ENCODE peak calls at places on chromosomes 6 and 20, in eight cellular contexts. E is effector memory CD4-positive, alpha-beta T cell; D is Karpas-422; J is heart left ventricle; A is tibial nerve; R is esophagus muscularis mucosa; C is brain microvascular endothelial cell; W is HFF-Myc. O is an unnamed sample.

GRCh38 chr6:132919476-132919875 is 105.1 kb downstream of the RPS12 start:
- DNase-seq in C (peak; percentile 78), R (no peak), A (peak; percentile 60), J (peak; percentile 41), D (no peak), E (no peak), W (peak; percentile 14), O (no peak)

GRCh38 chr6:12311106-12311505 is 20.9 kb downstream of the EDN1 start:
- DNase-seq in E (no peak), A (no peak), D (no peak), J (no peak), W (no peak), C (no peak), R (peak; percentile 78), O (no peak)

GRCh38 chr6:130602151-130602770 is 224.9 kb upstream of the SMLR1 start:
- DNase-seq in A (no peak), J (no peak), C (peak; percentile 96), D (no peak), R (no peak), E (no peak), W (peak; percentile 91), O (no peak)

GRCh38 chr6:15285682-15286294 is 39.9 kb downstream of the JARID2 start:
- DNase-seq in W (no peak), D (no peak), A (no peak), C (no peak), E (no peak), R (no peak), J (no peak), O (no peak)

GRCh38 chr6:163955752-163956151 is 541.2 kb downstream of the QKI start:
- DNase-seq in C (no peak), E (no peak), R (peak; percentile 7), D (no peak), A (no peak), W (no peak), J (no peak), O (no peak)

GRCh38 chr6:38843798-38844197 is 128.7 kb downstream of the DNAH8 start:
- DNase-seq in R (no peak), W (no peak), C (no peak), J (no peak), E (no peak), D (no peak), A (no peak), O (no peak)

GRCh38 chr6:39724787-39725631 is at the start of gene KIF6:
- DNase-seq in W (peak; percentile 69), D (peak; percentile 89), J (peak; percentile 89), E (peak; percentile 41), A (peak; percentile 81), C (peak; percentile 84), R (peak; percentile 97), O (peak; percentile 86)

GRCh38 chr20:9359561-9360308 is 154.7 kb upstream of the LAMP5 start:
- DNase-seq in J (peak; percentile 35), R (no peak), A (no peak), C (peak; percentile 64), D (peak; percentile 65), W (peak; percentile 51), E (no peak), O (peak; percentile 18)

GRCh38 chr6:37077459-37078296 is 72.2 kb downstream of the FGD2 start:
- DNase-seq in A (peak; percentile 74), J (peak; percentile 77), R (no peak), D (no peak), C (peak; percentile 54), W (peak; percentile 95), E (no peak), O (no peak)

GRCh38 chr6:146857960-146858308 is 259.2 kb downstream of the ADGB start:
- DNase-seq in J (no peak), R (no peak), C (peak; percentile 21), D (peak; percentile 44), A (no peak), E (no peak), W (no peak), O (no peak)

GRCh38 chr6:154297711-154298110 is 58.9 kb downstream of the IPCEF1 start:
- DNase-seq in C (no peak), R (no peak), W (no peak), E (no peak), A (no peak), D (no peak), J (peak; percentile 26), O (no peak)

DNA sequence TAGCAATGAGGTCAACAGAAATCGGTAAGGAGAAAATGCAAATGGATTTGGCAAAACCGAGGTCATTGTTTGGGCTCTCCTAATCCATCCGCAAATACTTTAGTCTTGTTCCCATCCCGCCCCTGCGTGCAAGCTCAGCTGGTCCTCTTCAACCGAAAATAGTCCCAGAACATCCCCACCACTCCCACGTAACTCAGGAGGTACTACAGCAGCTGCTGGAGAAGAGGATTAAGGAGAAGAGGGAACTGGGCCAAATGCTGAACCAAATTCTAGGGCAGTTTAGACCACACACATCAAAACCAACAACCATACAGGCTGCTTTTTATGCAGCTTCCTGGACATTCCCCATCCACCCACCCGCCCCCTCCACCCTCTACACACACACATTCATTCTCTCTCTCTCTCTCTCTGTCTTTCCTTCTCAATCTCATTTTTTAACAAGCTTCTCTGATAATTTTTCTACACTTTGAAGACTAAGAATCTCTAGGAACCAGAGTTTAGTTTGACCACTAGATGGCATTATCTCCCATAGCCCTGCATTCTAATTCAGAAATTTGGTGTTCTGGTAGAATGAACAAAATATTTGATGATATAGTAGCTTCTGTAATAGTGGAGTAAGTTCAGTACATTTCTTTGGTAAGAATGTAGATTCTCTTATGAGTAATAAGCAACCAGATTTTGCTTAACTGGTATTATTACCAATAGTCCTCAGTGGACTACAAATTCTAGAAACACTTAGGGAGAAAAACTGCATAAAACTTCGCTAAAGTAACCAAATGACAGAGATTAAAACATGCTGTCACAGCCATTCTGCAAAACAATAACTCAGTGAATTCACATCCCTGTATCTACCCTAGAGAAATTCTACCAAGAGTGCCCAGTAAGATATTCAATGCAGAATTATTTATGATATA is 52.1 kb upstream of the BEND6 start:
- DNase-seq in D (peak; percentile 78), A (no peak), J (peak; percentile 19), C (peak; percentile 18), R (no peak), W (no peak), E (no peak), O (peak; percentile 39)
- H3K4me3 ChIP-seq in D (no peak overlapping the region), A (no peak overlapping the region), J (no peak overlapping the region), C (no peak overlapping the region), R (no peak overlapping the region), W (no peak overlapping the region), E (no peak overlapping the region), O (no peak overlapping the region)

DNA sequence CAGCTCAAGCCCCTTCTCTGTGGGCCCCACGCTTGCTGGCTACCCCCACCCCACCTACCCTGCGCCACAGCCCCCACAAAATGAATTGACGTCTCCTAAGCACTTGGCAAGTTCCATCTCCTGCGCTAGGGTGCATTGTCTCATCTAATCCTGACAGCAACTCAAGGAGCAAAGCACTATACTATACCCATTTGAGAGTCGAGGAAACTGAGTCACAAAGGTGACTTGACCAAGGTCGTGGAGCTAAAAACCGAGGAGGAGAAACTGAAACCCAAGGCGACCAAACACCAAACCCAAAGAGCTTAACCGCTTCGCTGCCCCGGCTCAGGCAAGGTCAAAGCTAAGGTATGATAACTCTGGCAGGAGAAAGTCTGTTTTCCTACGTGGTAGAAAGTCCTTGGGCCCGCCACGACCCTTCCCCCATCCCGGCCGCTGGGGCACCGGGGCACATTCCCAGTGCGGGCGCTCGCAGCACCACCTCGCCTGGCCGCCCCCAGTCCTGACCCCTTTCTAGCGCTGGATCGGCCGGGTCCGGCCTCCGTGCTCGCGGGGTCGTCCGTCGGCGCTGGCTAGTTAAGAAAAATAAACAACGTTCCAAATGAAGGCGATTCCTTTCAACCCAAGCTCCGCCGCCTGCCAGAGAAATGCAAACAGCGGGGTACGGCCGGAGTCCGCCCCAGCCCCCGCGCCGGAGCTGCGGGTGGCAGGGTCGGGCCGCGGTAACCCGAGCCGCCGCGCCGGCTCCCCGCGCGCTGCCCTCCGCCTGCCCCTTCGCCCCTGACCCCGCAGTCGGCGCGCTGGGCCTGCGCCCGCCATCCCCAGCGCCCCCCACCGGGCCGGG is 37.3 kb downstream of the NCR2 start:
- DNase-seq in C (no peak), A (no peak), R (peak; percentile 70), E (no peak), W (no peak), D (no peak), J (no peak), O (no peak)
- H3K4me3 ChIP-seq in C (peak overlapping the region; percentile 9), A (peak overlapping the region; percentile 8), R (peak overlapping the region; percentile 40), E (peak overlapping the region; percentile 39), W (no peak overlapping the region), D (no peak overlapping the region), J (no peak overlapping the region), O (no peak overlapping the region)

GRCh38 chr6:159985296-159985940 is 16.5 kb downstream of the IGF2R start:
- DNase-seq in E (no peak), A (no peak), C (no peak), D (no peak), R (no peak), W (no peak), J (no peak), O (no peak)

GRCh38 chr6:159983641-159984080 is 14.8 kb downstream of the IGF2R start:
- DNase-seq in R (no peak), C (peak; percentile 55), W (no peak), D (no peak), J (no peak), E (no peak), A (no peak), O (no peak)

GRCh38 chr6:159982726-159983506 is 14.0 kb downstream of the IGF2R start:
- DNase-seq in D (peak; percentile 52), R (no peak), W (no peak), C (no peak), E (no peak), J (no peak), A (no peak), O (peak; percentile 79)

GRCh38 chr6:159981591-159982245 is 12.8 kb downstream of the IGF2R start:
- DNase-seq in C (peak; percentile 55), R (peak; percentile 74), E (peak; percentile 31), W (no peak), A (no peak), J (peak; percentile 60), D (peak; percentile 51), O (peak; percentile 61)

DNA sequence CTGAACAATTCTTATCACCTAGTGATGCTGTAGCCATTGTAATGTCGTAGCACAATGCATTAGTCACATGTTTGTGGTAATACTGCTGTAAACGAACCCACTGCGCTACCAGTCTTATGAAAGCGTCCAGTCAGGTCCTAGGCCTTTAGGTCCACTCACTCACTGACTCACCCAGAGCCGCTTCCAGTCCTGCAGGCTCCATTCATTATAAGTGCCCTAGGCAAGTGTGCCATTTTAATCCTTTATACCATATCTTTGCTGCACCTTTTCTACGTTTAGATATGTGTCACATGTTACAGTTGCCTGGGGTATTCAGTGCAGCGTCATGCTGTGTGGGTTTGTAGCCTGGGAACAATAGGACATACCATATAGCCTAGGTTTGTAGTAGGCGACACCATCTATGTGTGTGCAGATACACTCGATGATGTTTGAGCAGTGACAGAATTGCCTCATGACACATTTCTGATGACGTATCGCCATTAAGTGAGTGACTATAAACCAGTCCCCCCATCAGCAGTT is 15.4 kb downstream of the IGF2R start:
- DNase-seq in C (peak; percentile 98), W (no peak), E (no peak), R (no peak), A (no peak), D (no peak), J (no peak), O (no peak)
- H3K4me3 ChIP-seq in C (no peak overlapping the region), W (no peak overlapping the region), E (no peak overlapping the region), R (no peak overlapping the region), A (no peak overlapping the region), D (no peak overlapping the region), J (no peak overlapping the region), O (no peak overlapping the region)

DNA sequence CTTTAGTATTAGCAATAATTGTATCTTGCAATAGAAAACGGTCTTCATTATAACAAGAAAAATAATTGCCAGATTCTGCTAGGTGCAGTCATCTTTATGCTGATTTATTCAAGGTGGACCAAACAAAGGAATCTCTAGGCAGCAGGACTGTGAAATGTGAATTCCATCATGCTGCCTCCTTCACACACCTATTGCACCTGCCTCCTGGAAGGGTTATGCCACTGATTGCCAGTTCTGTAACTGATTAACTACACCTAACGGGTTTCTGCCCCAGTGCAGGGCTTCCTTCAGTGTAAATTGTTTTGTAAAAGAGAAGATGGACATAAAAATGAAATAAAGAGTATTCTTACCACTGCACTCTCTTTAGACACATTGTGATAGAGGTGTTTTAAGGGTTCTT is 96.1 kb downstream of the FOXO3 start:
- DNase-seq in J (no peak), C (no peak), D (no peak), E (no peak), W (no peak), A (no peak), R (no peak), O (no peak)
- H3K4me3 ChIP-seq in J (peak overlapping the region; percentile 20), C (no peak overlapping the region), D (no peak overlapping the region), E (no peak overlapping the region), W (peak overlapping the region; percentile 26), A (peak overlapping the region; percentile 0), R (peak overlapping the region; percentile 34), O (no peak overlapping the region)

O was measured in Jurkat, Clone E6-1.